ENCODE peak calls at places on chromosomes 13 and 19, in eight cellular contexts. One of them, this sample, is unnamed.

GRCh38 chr13:73608731-73609485 is 525.3 kb downstream of the KLF12 start:
- DNase-seq in islet precursor cell: no peak
- DNase-seq in GOT3: no peak
- DNase-seq in effector memory CD4-positive, alpha-beta T cell: no peak
- DNase-seq in hippocampal formation: no peak
- DNase-seq in HEK293T: peak; percentile 59
- DNase-seq in cardiac fibroblast: no peak
- DNase-seq in GM03348: no peak
- DNase-seq in this sample: no peak

GRCh38 chr13:35914662-35915061 is 216.5 kb downstream of the DCLK1 start:
- DNase-seq in HEK293T: no peak
- DNase-seq in islet precursor cell: no peak
- DNase-seq in GOT3: no peak
- DNase-seq in cardiac fibroblast: no peak
- DNase-seq in GM03348: peak; percentile 53
- DNase-seq in effector memory CD4-positive, alpha-beta T cell: no peak
- DNase-seq in hippocampal formation: no peak
- DNase-seq in this sample: no peak

GRCh38 chr19:13825489-13826475 is 30.5 kb downstream of the ZSWIM4 start:
- DNase-seq in effector memory CD4-positive, alpha-beta T cell: no peak
- DNase-seq in islet precursor cell: peak; percentile 82
- DNase-seq in HEK293T: peak; percentile 83
- DNase-seq in cardiac fibroblast: no peak
- DNase-seq in GM03348: peak; percentile 58
- DNase-seq in GOT3: no peak
- DNase-seq in hippocampal formation: no peak
- DNase-seq in this sample: no peak

GRCh38 chr13:87827479-87827878 is 156.3 kb downstream of the SLITRK5 start:
- DNase-seq in cardiac fibroblast: no peak
- DNase-seq in GM03348: no peak
- DNase-seq in HEK293T: no peak
- DNase-seq in GOT3: no peak
- DNase-seq in islet precursor cell: no peak
- DNase-seq in effector memory CD4-positive, alpha-beta T cell: no peak
- DNase-seq in hippocampal formation: peak; percentile 14
- DNase-seq in this sample: no peak

GRCh38 chr13:111065698-111066097 is 49.4 kb upstream of the ARHGEF7 start:
- DNase-seq in effector memory CD4-positive, alpha-beta T cell: no peak
- DNase-seq in hippocampal formation: no peak
- DNase-seq in islet precursor cell: no peak
- DNase-seq in cardiac fibroblast: no peak
- DNase-seq in GM03348: no peak
- DNase-seq in HEK293T: no peak
- DNase-seq in GOT3: no peak
- DNase-seq in this sample: no peak

GRCh38 chr19:34310494-34310981 is 54.5 kb upstream of the GPI start:
- DNase-seq in islet precursor cell: no peak
- DNase-seq in HEK293T: no peak
- DNase-seq in effector memory CD4-positive, alpha-beta T cell: no peak
- DNase-seq in hippocampal formation: no peak
- DNase-seq in cardiac fibroblast: no peak
- DNase-seq in GOT3: no peak
- DNase-seq in GM03348: no peak
- DNase-seq in this sample: peak; percentile 83

GRCh38 chr13:26881154-26881553 is 120.6 kb upstream of the GPR12 start:
- DNase-seq in hippocampal formation: no peak
- DNase-seq in cardiac fibroblast: peak; percentile 20
- DNase-seq in GM03348: peak; percentile 23
- DNase-seq in GOT3: no peak
- DNase-seq in islet precursor cell: no peak
- DNase-seq in effector memory CD4-positive, alpha-beta T cell: no peak
- DNase-seq in HEK293T: no peak
- DNase-seq in this sample: peak; percentile 30

GRCh38 chr19:1992759-1993260 is 22.7 kb downstream of the BTBD2 start:
- DNase-seq in GM03348: peak; percentile 69
- DNase-seq in hippocampal formation: no peak
- DNase-seq in islet precursor cell: no peak
- DNase-seq in HEK293T: peak; percentile 93
- DNase-seq in cardiac fibroblast: no peak
- DNase-seq in GOT3: no peak
- DNase-seq in effector memory CD4-positive, alpha-beta T cell: peak; percentile 17
- DNase-seq in this sample: no peak